ENCODE peak calls at places on chromosomes 6 and 20, in eight cellular contexts. S is left ventricle myocardium inferior, W is left lung, Y is cardiac muscle cell, C is GM23338, B is brain microvascular endothelial cell, N is uterus, A is heart left ventricle. R is an unnamed sample.

GRCh38 chr6:134555672-134556071 is 237.8 kb upstream of the SGK1 start:
- DNase-seq in N (no peak), B (no peak), A (no peak), C (no peak), Y (no peak), S (no peak), W (no peak), R (no peak)

GRCh38 chr6:133977983-133978895 is 25.2 kb downstream of the TBPL1 start:
- DNase-seq in B (peak), S (no peak), Y (no peak), A (no peak), C (no peak), W (no peak), N (no peak), R (no peak)

GRCh38 chr6:155351273-155352129 is 37.2 kb upstream of the TFB1M start:
- DNase-seq in S (no peak), C (no peak), B (no peak), W (no peak), N (no peak), Y (no peak), A (no peak), R (no peak)

GRCh38 chr6:25889877-25890853 is 16.1 kb upstream of the SLC17A3 start:
- DNase-seq in C (peak), W (no peak), Y (peak), A (no peak), N (no peak), B (peak), S (no peak), R (no peak)

GRCh38 chr6:44342052-44342451 is 398 bp upstream of the SPATS1 start:
- DNase-seq in B (no peak), C (no peak), S (no peak), Y (no peak), W (no peak), A (peak), N (no peak), R (no peak)

GRCh38 chr6:41201784-41202181 is 834 bp upstream of the TREML2 start:
- DNase-seq in N (no peak), S (no peak), A (no peak), B (no peak), W (no peak), C (no peak), Y (no peak), R (no peak)

GRCh38 chr6:136464874-136465273 is 85.3 kb downstream of the MAP7 start:
- DNase-seq in Y (no peak), A (no peak), C (no peak), S (no peak), N (no peak), B (no peak), W (no peak), R (no peak)

GRCh38 chr6:166381381-166381732 is 1.4 kb downstream of the MPC1 start:
- DNase-seq in C (no peak), Y (no peak), S (no peak), B (no peak), W (no peak), A (no peak), N (no peak), R (no peak)

GRCh38 chr6:105257350-105257749 is 77.5 kb upstream of the POPDC3 start:
- DNase-seq in S (no peak), A (no peak), N (no peak), B (no peak), W (no peak), Y (no peak), C (no peak), R (no peak)

GRCh38 chr6:43310137-43310536 is 1.5 kb upstream of the CRIP3 start:
- DNase-seq in N (no peak), W (no peak), Y (no peak), C (no peak), S (no peak), B (no peak), A (no peak), R (no peak)

GRCh38 chr20:54133434-54134427 is 40.1 kb downstream of the CYP24A1 start:
- DNase-seq in N (no peak), W (no peak), A (no peak), C (no peak), B (no peak), Y (no peak), S (no peak), R (no peak)

GRCh38 chr6:42742116-42742894 is 3.6 kb downstream of the TBCC start:
- DNase-seq in S (no peak), N (no peak), C (no peak), B (no peak), W (no peak), Y (no peak), A (no peak), R (no peak)

GRCh38 chr20:50346372-50347347 is 156.0 kb downstream of the CEBPB start:
- DNase-seq in S (peak), B (peak), W (peak), A (peak), C (no peak), N (peak), Y (peak), R (peak)

GRCh38 chr6:2744206-2744771 is 6.4 kb downstream of the MYLK4 start:
- DNase-seq in C (no peak), W (no peak), N (no peak), Y (no peak), B (peak), S (peak), A (peak), R (no peak)

GRCh38 chr6:77106992-77107391 is 356.3 kb downstream of the HTR1B start:
- DNase-seq in A (no peak), W (no peak), N (no peak), Y (no peak), B (no peak), C (no peak), S (no peak), R (no peak)

GRCh38 chr6:95574811-95575210 is 2.5 kb upstream of the MANEA start:
- DNase-seq in A (no peak), N (no peak), W (no peak), Y (no peak), S (no peak), C (no peak), B (no peak), R (no peak)

GRCh38 chr20:44805991-44806729 is 4.2 kb downstream of the RIMS4 start:
- DNase-seq in W (peak), C (peak), S (no peak), A (no peak), B (no peak), Y (peak), N (peak), R (peak)

GRCh38 chr20:24833592-24833991 is 115.5 kb upstream of the CST7 start:
- DNase-seq in B (no peak), S (no peak), W (no peak), A (no peak), Y (no peak), C (no peak), N (no peak), R (no peak)
- H3K27ac ChIP-seq in B (no peak), S (no peak), W (no peak), A (no peak), Y (no peak), C (no peak), N (no peak), R (no peak)

GRCh38 chr6:118667988-118668387 is 16.6 kb upstream of the CEP85L start:
- DNase-seq in N (no peak), C (no peak), A (no peak), B (peak), Y (no peak), W (no peak), S (no peak), R (no peak)
- TF ChIP-seq CTCF in N (no peak), C (no peak), A (no peak), B (no peak), Y (no peak), W (no peak), S (no peak), R (no peak)

DNA sequence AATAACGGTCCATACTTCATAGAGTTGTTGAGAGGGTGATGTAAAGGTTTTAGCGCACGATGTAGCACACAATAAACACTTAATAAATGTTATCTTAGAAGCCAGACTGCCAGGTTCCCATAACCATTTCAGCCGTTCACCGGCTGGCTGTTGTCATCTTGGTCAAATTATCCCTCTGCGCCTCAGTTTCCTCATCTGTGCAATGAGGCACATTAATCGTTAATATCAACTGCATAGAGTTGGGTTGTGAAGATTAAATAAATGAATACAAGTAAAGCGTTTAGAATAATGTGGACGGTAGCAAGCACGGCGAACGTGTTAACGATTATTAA is 432 bp upstream of the PSMF1 start:
- DNase-seq in Y (no peak), A (no peak), S (no peak), B (no peak), C (no peak), N (no peak), W (no peak), R (no peak)
- H3K27ac ChIP-seq in Y (peak), A (peak), S (peak), B (peak), C (no peak), N (peak), W (peak), R (peak)

DNA sequence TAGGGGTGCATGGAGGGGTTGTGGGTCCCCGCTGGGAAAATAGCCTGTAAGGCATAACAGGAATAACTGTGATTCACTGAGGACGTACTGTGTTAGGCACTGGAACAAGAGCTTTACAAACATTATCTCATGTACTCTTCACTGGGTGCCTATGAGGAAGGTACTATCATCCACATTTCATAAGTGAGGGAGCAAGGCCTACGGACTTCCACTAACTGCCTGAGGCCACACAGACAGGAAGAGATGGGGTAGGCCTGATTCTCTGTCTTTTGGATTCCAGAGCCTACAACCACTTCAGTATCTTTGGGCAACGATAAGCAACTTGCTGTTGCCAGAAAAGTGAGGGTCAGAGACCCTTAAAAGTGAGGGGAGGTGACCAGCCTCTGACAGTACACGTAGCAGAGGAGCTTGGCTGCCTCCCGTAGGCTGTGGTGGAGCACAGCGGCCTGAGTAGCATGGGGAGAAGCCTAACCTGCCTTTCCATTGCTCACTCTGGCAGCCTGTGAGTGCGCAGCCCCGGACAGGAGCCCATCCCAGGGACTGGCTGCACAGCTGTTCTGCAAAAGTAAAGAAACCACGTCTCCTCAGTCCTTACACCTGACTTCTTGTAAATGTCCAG is 30.4 kb downstream of the PSMB1 start:
- DNase-seq in C (peak), N (no peak), W (no peak), Y (peak), A (no peak), S (no peak), B (no peak), R (no peak)
- TF ChIP-seq CTCF in C (peak), N (no peak), W (no peak), Y (peak), A (no peak), S (peak), B (peak), R (no peak)

GRCh38 chr20:35133006-35133405 is 14.1 kb downstream of the EDEM2 start:
- DNase-seq in C (no peak), W (no peak), A (no peak), B (no peak), N (no peak), Y (no peak), S (no peak), R (no peak)

GRCh38 chr20:35134900-35135299 is 12.2 kb downstream of the EDEM2 start:
- DNase-seq in S (peak), A (peak), B (no peak), W (no peak), N (no peak), Y (peak), C (no peak), R (no peak)

GRCh38 chr20:35134472-35134871 is 12.7 kb downstream of the EDEM2 start:
- DNase-seq in B (no peak), N (no peak), S (peak), A (peak), C (no peak), W (no peak), Y (peak), R (no peak)

GRCh38 chr20:35133735-35134134 is 13.4 kb downstream of the EDEM2 start:
- DNase-seq in C (no peak), Y (no peak), B (no peak), W (no peak), N (no peak), S (no peak), A (no peak), R (no peak)

GRCh38 chr20:35135867-35136586 is 11.1 kb downstream of the EDEM2 start:
- DNase-seq in A (peak), C (no peak), W (peak), B (no peak), N (no peak), S (peak), Y (peak), R (peak)
- H3K27ac ChIP-seq in A (peak), C (no peak), W (no peak), B (peak), N (peak), S (peak), Y (peak), R (peak)

DNA sequence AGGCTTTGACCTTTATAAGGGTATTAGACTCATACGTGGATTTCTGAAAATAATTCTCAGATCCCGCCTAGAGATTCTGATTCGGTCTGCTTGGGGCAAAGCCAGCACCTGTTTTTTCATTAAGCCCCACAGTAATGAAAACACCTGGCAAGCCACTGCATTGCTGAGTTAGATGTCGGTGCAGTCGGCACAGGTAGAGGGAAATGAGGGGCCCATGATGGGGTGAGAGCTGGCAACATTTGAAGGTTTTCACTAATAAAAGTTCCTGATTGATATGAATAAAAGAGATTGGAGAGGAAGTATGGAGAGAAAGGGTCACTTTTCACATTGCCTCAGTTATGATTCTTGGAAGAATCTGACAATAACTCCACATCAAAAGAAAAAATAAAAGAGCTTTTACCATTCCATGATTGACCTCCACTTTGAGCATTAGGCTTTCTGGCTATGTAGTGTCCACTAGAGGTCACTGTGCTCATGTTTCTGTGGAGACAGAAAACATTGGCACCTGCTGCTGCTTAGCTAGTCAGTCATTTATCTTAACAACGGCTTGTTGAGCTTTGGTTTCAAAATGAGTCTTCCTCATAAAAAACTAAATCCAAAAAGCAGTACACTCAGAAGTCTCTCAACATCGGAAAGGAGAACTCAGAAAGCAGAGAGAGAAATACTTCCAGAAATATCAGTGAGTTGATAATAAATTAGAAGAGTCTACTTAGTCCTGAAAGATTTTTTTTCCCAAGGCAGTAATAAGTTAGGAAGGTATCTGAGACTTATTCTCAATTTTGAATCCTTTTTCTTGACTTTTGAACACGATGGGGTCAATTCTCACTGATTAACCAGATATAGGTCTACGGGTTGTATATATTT is 53.3 kb upstream of the KLHL31 start:
- DNase-seq in N (peak), Y (peak), A (peak), B (peak), W (no peak), S (no peak), C (peak), R (no peak)
- TF ChIP-seq CTCF in N (peak), Y (peak), A (peak), B (peak), W (peak), S (peak), C (peak), R (peak)

DNA sequence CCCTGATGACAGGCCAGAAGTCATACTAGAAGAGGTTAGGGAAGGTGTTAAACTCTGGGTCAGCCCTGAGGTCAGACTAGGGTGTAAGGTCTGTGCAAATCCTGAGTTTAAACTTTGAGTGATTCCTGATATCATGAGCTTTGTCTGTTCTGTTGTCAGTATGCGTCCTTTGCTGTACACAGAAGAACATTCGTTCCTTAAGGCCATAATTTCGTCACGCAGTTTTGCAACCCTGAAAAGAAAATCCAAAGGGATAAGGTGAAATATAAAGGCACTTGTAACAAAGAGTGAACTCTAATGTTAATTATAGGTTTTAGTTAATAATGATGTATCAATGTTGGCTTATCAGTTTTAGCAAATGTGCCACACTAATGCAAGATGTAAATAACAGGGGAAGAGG is 2.3 kb downstream of the DST start:
- DNase-seq in N (no peak), W (no peak), Y (no peak), S (no peak), B (no peak), A (no peak), C (no peak), R (no peak)
- H3K27ac ChIP-seq in N (no peak), W (no peak), Y (no peak), S (no peak), B (no peak), A (no peak), C (no peak), R (no peak)

R was measured in lower lobe of right lung.